ENCODE peak calls at places on chromosomes 2 and 18, in nine cellular contexts. One of them, this sample, is unnamed. For H3K27me3, the result is how much of the 10 kb centered on the place peaks cover.

GRCh38 chr2:170824526-170825015 is 7.9 kb downstream of the GAD1 start:
- DNase-seq in tibial nerve: no peak
- DNase-seq in HepG2: no peak
- DNase-seq in upper lobe of left lung: no peak
- DNase-seq in ovary: no peak
- DNase-seq in sigmoid colon: no peak
- DNase-seq in SK-N-SH: no peak
- DNase-seq in H1: no peak
- DNase-seq in transverse colon: no peak
- DNase-seq in this sample: no peak

GRCh38 chr2:239793851-239794250 is 231.3 kb downstream of the NDUFA10 start:
- DNase-seq in H1: no peak
- DNase-seq in upper lobe of left lung: no peak
- DNase-seq in SK-N-SH: no peak
- DNase-seq in tibial nerve: no peak
- DNase-seq in HepG2: peak
- DNase-seq in transverse colon: no peak
- DNase-seq in sigmoid colon: no peak
- DNase-seq in ovary: peak
- DNase-seq in this sample: peak

GRCh38 chr2:52264488-52264887 is 1232.6 kb upstream of the NRXN1 start:
- DNase-seq in transverse colon: no peak
- DNase-seq in upper lobe of left lung: no peak
- DNase-seq in ovary: no peak
- DNase-seq in sigmoid colon: no peak
- DNase-seq in SK-N-SH: no peak
- DNase-seq in HepG2: no peak
- DNase-seq in H1: no peak
- DNase-seq in tibial nerve: no peak
- DNase-seq in this sample: no peak

GRCh38 chr2:86592547-86593230 is 29.4 kb upstream of the CHMP3 start:
- DNase-seq in ovary: no peak
- DNase-seq in tibial nerve: no peak
- DNase-seq in SK-N-SH: no peak
- DNase-seq in HepG2: no peak
- DNase-seq in H1: no peak
- DNase-seq in transverse colon: no peak
- DNase-seq in sigmoid colon: peak
- DNase-seq in upper lobe of left lung: no peak
- DNase-seq in this sample: no peak

GRCh38 chr2:26541401-26542193 is 63.7 kb upstream of the OTOF start:
- DNase-seq in upper lobe of left lung: no peak
- DNase-seq in sigmoid colon: peak
- DNase-seq in ovary: no peak
- DNase-seq in H1: no peak
- DNase-seq in tibial nerve: no peak
- DNase-seq in SK-N-SH: no peak
- DNase-seq in transverse colon: no peak
- DNase-seq in HepG2: no peak
- DNase-seq in this sample: peak

GRCh38 chr2:120383191-120383590 is 37.3 kb downstream of the INHBB start:
- DNase-seq in upper lobe of left lung: no peak
- DNase-seq in H1: no peak
- DNase-seq in SK-N-SH: no peak
- DNase-seq in ovary: no peak
- DNase-seq in sigmoid colon: no peak
- DNase-seq in tibial nerve: no peak
- DNase-seq in HepG2: no peak
- DNase-seq in transverse colon: no peak
- DNase-seq in this sample: no peak

GRCh38 chr2:88059979-88060906 is 4.7 kb upstream of the KRCC1 start:
- DNase-seq in H1: no peak
- DNase-seq in sigmoid colon: no peak
- DNase-seq in upper lobe of left lung: no peak
- DNase-seq in ovary: no peak
- DNase-seq in SK-N-SH: peak
- DNase-seq in transverse colon: no peak
- DNase-seq in tibial nerve: no peak
- DNase-seq in HepG2: peak
- DNase-seq in this sample: no peak

GRCh38 chr2:62216616-62217015 is 20.7 kb downstream of the B3GNT2 start:
- DNase-seq in HepG2: peak
- DNase-seq in sigmoid colon: no peak
- DNase-seq in H1: no peak
- DNase-seq in transverse colon: peak
- DNase-seq in upper lobe of left lung: no peak
- DNase-seq in tibial nerve: peak
- DNase-seq in ovary: no peak
- DNase-seq in SK-N-SH: no peak
- DNase-seq in this sample: no peak

GRCh38 chr2:104444392-104444791 is 409.5 kb upstream of the POU3F3 start:
- DNase-seq in SK-N-SH: no peak
- DNase-seq in sigmoid colon: no peak
- DNase-seq in H1: no peak
- DNase-seq in HepG2: no peak
- DNase-seq in ovary: no peak
- DNase-seq in tibial nerve: no peak
- DNase-seq in upper lobe of left lung: no peak
- DNase-seq in transverse colon: no peak
- DNase-seq in this sample: no peak

GRCh38 chr18:10453261-10453884 is 1.1 kb upstream of the APCDD1 start:
- DNase-seq in upper lobe of left lung: no peak
- DNase-seq in ovary: no peak
- DNase-seq in sigmoid colon: no peak
- DNase-seq in SK-N-SH: no peak
- DNase-seq in transverse colon: no peak
- DNase-seq in tibial nerve: peak
- DNase-seq in HepG2: no peak
- DNase-seq in H1: no peak
- DNase-seq in this sample: no peak

GRCh38 chr2:15674637-15675455 is 83.2 kb downstream of the DDX1 start:
- DNase-seq in transverse colon: no peak
- DNase-seq in HepG2: no peak
- DNase-seq in SK-N-SH: no peak
- DNase-seq in sigmoid colon: no peak
- DNase-seq in H1: no peak
- DNase-seq in upper lobe of left lung: no peak
- DNase-seq in tibial nerve: no peak
- DNase-seq in ovary: no peak
- DNase-seq in this sample: no peak

GRCh38 chr2:130797493-130798435 is 39.0 kb upstream of the ARHGEF4 start:
- DNase-seq in ovary: peak
- DNase-seq in HepG2: peak
- DNase-seq in sigmoid colon: peak
- DNase-seq in upper lobe of left lung: peak
- DNase-seq in SK-N-SH: peak
- DNase-seq in tibial nerve: peak
- DNase-seq in H1: peak
- DNase-seq in transverse colon: peak
- DNase-seq in this sample: peak

GRCh38 chr18:51017140-51017874 is 12.7 kb upstream of the SMAD4 start:
- DNase-seq in sigmoid colon: no peak
- DNase-seq in H1: no peak
- DNase-seq in HepG2: no peak
- DNase-seq in transverse colon: no peak
- DNase-seq in upper lobe of left lung: no peak
- DNase-seq in tibial nerve: no peak
- DNase-seq in SK-N-SH: no peak
- DNase-seq in ovary: peak
- DNase-seq in this sample: no peak

GRCh38 chr2:230411484-230412368 is 4.3 kb upstream of the SP100 start:
- DNase-seq in upper lobe of left lung: peak
- DNase-seq in sigmoid colon: peak
- DNase-seq in HepG2: peak
- DNase-seq in SK-N-SH: peak
- DNase-seq in H1: no peak
- DNase-seq in tibial nerve: peak
- DNase-seq in ovary: peak
- DNase-seq in transverse colon: peak
- DNase-seq in this sample: peak

GRCh38 chr2:183112575-183112974 is 11.7 kb upstream of the NUP35 start:
- DNase-seq in transverse colon: no peak
- DNase-seq in tibial nerve: no peak
- DNase-seq in upper lobe of left lung: no peak
- DNase-seq in sigmoid colon: no peak
- DNase-seq in H1: no peak
- DNase-seq in SK-N-SH: no peak
- DNase-seq in ovary: no peak
- DNase-seq in HepG2: no peak
- DNase-seq in this sample: no peak

DNA sequence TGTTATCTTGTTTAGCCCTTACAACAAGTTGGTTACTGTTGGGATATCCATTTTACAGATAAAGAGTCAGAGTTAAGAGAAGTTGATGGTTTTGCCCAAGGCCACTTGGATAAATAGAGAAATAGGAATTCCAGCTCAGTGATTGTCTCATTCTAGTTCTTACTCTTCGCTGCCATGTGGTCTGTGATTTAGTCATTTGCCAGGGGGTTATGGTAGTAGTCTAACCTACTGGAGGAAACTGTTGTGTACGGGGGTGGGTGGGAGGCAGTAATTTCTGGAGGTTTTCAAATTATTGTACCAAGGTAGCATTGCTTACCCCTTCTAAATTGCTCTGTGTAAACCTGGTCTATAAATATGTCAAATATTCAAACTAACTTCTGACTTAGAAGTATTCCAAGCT is 110.4 kb downstream of the MAP2 start:
- DNase-seq in upper lobe of left lung: no peak
- DNase-seq in ovary: no peak
- DNase-seq in tibial nerve: no peak
- DNase-seq in HepG2: no peak
- DNase-seq in H1: no peak
- DNase-seq in sigmoid colon: no peak
- DNase-seq in transverse colon: no peak
- DNase-seq in SK-N-SH: no peak
- DNase-seq in this sample: no peak
- H3K27me3 ChIP-seq in upper lobe of left lung: under half
- H3K27me3 ChIP-seq in ovary: under half
- H3K27me3 ChIP-seq in tibial nerve: under half
- H3K27me3 ChIP-seq in HepG2: under half
- H3K27me3 ChIP-seq in H1: under half
- H3K27me3 ChIP-seq in sigmoid colon: under half
- H3K27me3 ChIP-seq in transverse colon: under half
- H3K27me3 ChIP-seq in SK-N-SH: under half
- H3K27me3 ChIP-seq in this sample: under half

GRCh38 chr2:48203668-48204067 is 297.4 kb upstream of the FBXO11 start:
- DNase-seq in upper lobe of left lung: no peak
- DNase-seq in sigmoid colon: no peak
- DNase-seq in SK-N-SH: no peak
- DNase-seq in tibial nerve: no peak
- DNase-seq in H1: no peak
- DNase-seq in ovary: no peak
- DNase-seq in transverse colon: no peak
- DNase-seq in HepG2: no peak
- DNase-seq in this sample: no peak
- TF ChIP-seq EP300 in upper lobe of left lung: no peak
- TF ChIP-seq EP300 in sigmoid colon: no peak
- TF ChIP-seq EP300 in SK-N-SH: no peak
- TF ChIP-seq EP300 in tibial nerve: no peak
- TF ChIP-seq EP300 in H1: no peak
- TF ChIP-seq EP300 in ovary: no peak
- TF ChIP-seq EP300 in transverse colon: no peak
- TF ChIP-seq EP300 in HepG2: no peak
- TF ChIP-seq EP300 in this sample: no peak

GRCh38 chr18:903703-904102 is 968 bp upstream of the ADCYAP1 start:
- DNase-seq in sigmoid colon: no peak
- DNase-seq in transverse colon: no peak
- DNase-seq in H1: no peak
- DNase-seq in upper lobe of left lung: peak
- DNase-seq in tibial nerve: peak
- DNase-seq in ovary: peak
- DNase-seq in HepG2: no peak
- DNase-seq in SK-N-SH: no peak
- DNase-seq in this sample: no peak

GRCh38 chr18:906416-907170 is 1.9 kb downstream of the ADCYAP1 start:
- DNase-seq in sigmoid colon: no peak
- DNase-seq in tibial nerve: no peak
- DNase-seq in transverse colon: no peak
- DNase-seq in upper lobe of left lung: peak
- DNase-seq in HepG2: no peak
- DNase-seq in H1: peak
- DNase-seq in SK-N-SH: peak
- DNase-seq in ovary: no peak
- DNase-seq in this sample: no peak

GRCh38 chr18:904135-905090 is at the start of gene ADCYAP1:
- DNase-seq in upper lobe of left lung: peak
- DNase-seq in H1: no peak
- DNase-seq in ovary: no peak
- DNase-seq in tibial nerve: no peak
- DNase-seq in SK-N-SH: peak
- DNase-seq in HepG2: no peak
- DNase-seq in sigmoid colon: no peak
- DNase-seq in transverse colon: no peak
- DNase-seq in this sample: no peak

GRCh38 chr18:905948-906415 is 1.3 kb downstream of the ADCYAP1 start:
- DNase-seq in H1: no peak
- DNase-seq in upper lobe of left lung: no peak
- DNase-seq in ovary: no peak
- DNase-seq in SK-N-SH: peak
- DNase-seq in tibial nerve: no peak
- DNase-seq in sigmoid colon: no peak
- DNase-seq in transverse colon: no peak
- DNase-seq in HepG2: no peak
- DNase-seq in this sample: no peak

DNA sequence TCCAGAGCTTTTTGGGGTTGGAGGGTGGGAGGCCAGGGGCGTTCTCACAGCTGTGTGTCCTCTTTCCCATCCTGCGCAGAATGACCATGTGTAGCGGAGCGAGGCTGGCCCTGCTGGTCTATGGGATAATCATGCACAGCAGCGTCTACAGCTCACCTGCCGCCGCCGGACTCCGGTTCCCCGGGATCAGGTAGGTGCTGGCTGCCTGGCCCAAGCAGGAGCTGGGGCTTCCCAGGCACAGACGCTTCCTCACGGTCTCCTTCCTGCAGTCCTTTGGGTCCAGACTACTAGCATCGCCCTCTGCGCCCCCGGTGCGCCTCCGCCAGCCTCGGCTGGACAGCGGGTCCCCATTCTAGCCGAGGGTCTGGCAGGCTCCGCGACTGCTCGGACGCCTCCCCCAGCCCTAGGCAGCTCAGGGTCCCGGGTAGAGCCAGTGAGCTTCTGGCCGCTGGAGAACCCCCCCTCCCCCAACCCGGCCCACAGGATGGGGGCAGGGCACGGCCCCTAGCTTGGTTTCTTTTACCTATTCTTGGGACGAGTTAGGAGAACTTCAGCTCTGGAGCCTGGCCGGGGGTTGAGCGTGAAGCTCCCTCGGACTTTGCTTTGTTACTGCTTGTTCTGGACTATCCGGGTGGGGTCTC is 756 bp downstream of the ADCYAP1 start:
- DNase-seq in H1: no peak
- DNase-seq in SK-N-SH: peak
- DNase-seq in ovary: no peak
- DNase-seq in transverse colon: no peak
- DNase-seq in HepG2: no peak
- DNase-seq in upper lobe of left lung: peak
- DNase-seq in tibial nerve: no peak
- DNase-seq in sigmoid colon: no peak
- DNase-seq in this sample: no peak
- H3K27me3 ChIP-seq in H1: half or more
- H3K27me3 ChIP-seq in SK-N-SH: half or more
- H3K27me3 ChIP-seq in ovary: under half
- H3K27me3 ChIP-seq in transverse colon: half or more
- H3K27me3 ChIP-seq in HepG2: half or more
- H3K27me3 ChIP-seq in upper lobe of left lung: half or more
- H3K27me3 ChIP-seq in tibial nerve: under half
- H3K27me3 ChIP-seq in sigmoid colon: half or more
- H3K27me3 ChIP-seq in this sample: half or more

GRCh38 chr18:13222371-13223281 is 4.1 kb downstream of the LDLRAD4 start:
- DNase-seq in sigmoid colon: peak
- DNase-seq in tibial nerve: no peak
- DNase-seq in HepG2: peak
- DNase-seq in H1: no peak
- DNase-seq in SK-N-SH: peak
- DNase-seq in ovary: no peak
- DNase-seq in upper lobe of left lung: peak
- DNase-seq in transverse colon: peak
- DNase-seq in this sample: no peak
- TF ChIP-seq EP300 in sigmoid colon: peak
- TF ChIP-seq EP300 in tibial nerve: no peak
- TF ChIP-seq EP300 in HepG2: no peak
- TF ChIP-seq EP300 in H1: no peak
- TF ChIP-seq EP300 in SK-N-SH: no peak
- TF ChIP-seq EP300 in ovary: no peak
- TF ChIP-seq EP300 in upper lobe of left lung: no peak
- TF ChIP-seq EP300 in transverse colon: peak
- TF ChIP-seq EP300 in this sample: no peak